ENCODE peak calls at places on chromosomes 13 and 19, in ten cellular contexts. V is heart right ventricle; Z is H1; Y is transverse colon; J is Caco-2; A is fibroblast of lung; O is OCI-LY7; X is adipocyte; D is pancreas; R is CD8-positive, alpha-beta memory T cell. W is an unnamed sample.

GRCh38 chr13:46015374-46015773 is 37.2 kb downstream of the ZC3H13 start:
- DNase-seq in J (no peak), V (no peak), R (no peak), Z (no peak), X (no peak), A (no peak), Y (no peak), D (no peak), O (no peak), W (no peak)

GRCh38 chr13:45674908-45675307 is 27.2 kb upstream of the CBY2 start:
- DNase-seq in O (no peak), Z (no peak), V (no peak), X (peak; percentile 60), A (peak; percentile 18), J (no peak), D (no peak), Y (no peak), R (no peak), W (peak; percentile 83)

GRCh38 chr19:56566904-56567273 is 379 bp upstream of the ZNF470 start:
- DNase-seq in D (no peak), Z (no peak), X (peak; percentile 59), Y (peak; percentile 47), R (no peak), O (no peak), A (peak; percentile 44), J (peak; percentile 51), V (peak; percentile 67), W (peak; percentile 66)

GRCh38 chr13:50801087-50801931 is 42.2 kb downstream of the DLEU7 start:
- DNase-seq in A (peak; percentile 83), J (peak; percentile 55), O (peak; percentile 90), X (peak; percentile 86), D (no peak), V (no peak), Z (peak; percentile 25), Y (peak; percentile 65), R (peak; percentile 29), W (peak; percentile 79)

GRCh38 chr19:46834984-46835383 is 15.7 kb downstream of the AP2S1 start:
- DNase-seq in V (no peak), Y (no peak), Z (no peak), D (no peak), R (no peak), A (no peak), O (no peak), X (no peak), J (no peak), W (no peak)

GRCh38 chr19:49567722-49568454 is 12.5 kb downstream of the NOSIP start:
- DNase-seq in Y (peak; percentile 57), Z (no peak), J (no peak), D (no peak), V (no peak), A (peak; percentile 57), X (peak; percentile 67), O (no peak), R (peak; percentile 57), W (peak; percentile 47)

GRCh38 chr19:10120538-10121198 is 969 bp upstream of the EIF3G start:
- DNase-seq in Y (no peak), X (peak; percentile 78), V (no peak), R (no peak), D (no peak), O (no peak), Z (no peak), A (peak; percentile 73), J (no peak), W (no peak)

GRCh38 chr13:28043224-28043623 is 54.7 kb upstream of the URAD start:
- DNase-seq in A (no peak), Z (no peak), J (no peak), X (no peak), V (no peak), Y (no peak), R (no peak), D (no peak), O (no peak), W (no peak)

GRCh38 chr19:44308011-44308410 is 3.2 kb upstream of the ZNF235 start:
- DNase-seq in R (no peak), D (no peak), X (no peak), Z (no peak), V (no peak), J (no peak), Y (no peak), A (no peak), O (no peak), W (no peak)

GRCh38 chr19:3175761-3176714 is 2.5 kb upstream of the S1PR4 start:
- DNase-seq in A (peak; percentile 39), V (no peak), Y (peak; percentile 87), X (peak; percentile 85), Z (no peak), O (no peak), J (no peak), R (peak; percentile 40), D (no peak), W (no peak)

GRCh38 chr13:87669379-87669978 is 1.7 kb upstream of the SLITRK5 start:
- DNase-seq in V (no peak), O (peak; percentile 87), A (peak; percentile 76), X (peak; percentile 15), D (no peak), Z (no peak), Y (no peak), J (no peak), R (no peak), W (peak; percentile 52)

GRCh38 chr13:95239293-95239692 is 62.0 kb downstream of the ABCC4 start:
- DNase-seq in Y (no peak), A (peak; percentile 75), R (no peak), Z (no peak), X (no peak), O (peak; percentile 68), J (no peak), V (no peak), D (no peak), W (no peak)

GRCh38 chr19:31546561-31546960 is 197.3 kb upstream of the TSHZ3 start:
- DNase-seq in R (no peak), Y (no peak), V (no peak), A (no peak), J (no peak), O (no peak), Z (no peak), X (no peak), D (no peak), W (no peak)

GRCh38 chr19:31232220-31232619 is 117.0 kb downstream of the TSHZ3 start:
- DNase-seq in J (no peak), Z (no peak), A (peak; percentile 39), R (no peak), O (no peak), X (no peak), D (no peak), V (no peak), Y (no peak), W (no peak)

GRCh38 chr13:35963982-35964665 is 167.1 kb downstream of the DCLK1 start:
- DNase-seq in Y (no peak), Z (no peak), O (no peak), D (no peak), A (peak; percentile 4), R (no peak), V (no peak), X (no peak), J (no peak), W (no peak)

GRCh38 chr19:14091885-14092462 is 1.4 kb upstream of the SAMD1 start:
- DNase-seq in D (no peak), Z (no peak), J (no peak), X (no peak), V (no peak), O (peak; percentile 63), A (no peak), R (peak; percentile 9), Y (no peak), W (no peak)

GRCh38 chr19:34975056-34975455 is 11.0 kb upstream of the ZNF792 start:
- DNase-seq in R (no peak), X (no peak), Y (peak; percentile 31), V (no peak), Z (no peak), J (no peak), A (no peak), D (no peak), O (no peak), W (no peak)

GRCh38 chr13:98423417-98423816 is 153.5 kb downstream of the STK24 start:
- DNase-seq in Y (no peak), R (no peak), V (no peak), D (no peak), A (no peak), Z (no peak), O (no peak), J (peak; percentile 3), X (no peak), W (no peak)
- H3K4me1 ChIP-seq in Y (no peaks in the 10 kb centered on the region), R (no peaks in the 10 kb centered on the region), V (peaks cover 6% of the 10 kb centered on the region), D (peaks cover 26% of the 10 kb centered on the region), A (no peaks in the 10 kb centered on the region), Z (no peaks in the 10 kb centered on the region), O (no peaks in the 10 kb centered on the region), J (no peaks in the 10 kb centered on the region), X (no peaks in the 10 kb centered on the region), W (no peaks in the 10 kb centered on the region)

GRCh38 chr13:97225533-97225932 is 3.4 kb downstream of the MBNL2 start:
- DNase-seq in R (no peak), Y (no peak), Z (no peak), D (no peak), X (no peak), J (no peak), A (no peak), O (peak; percentile 37), V (no peak), W (no peak)
- H3K4me3 ChIP-seq in R (peak overlapping the region; percentile 73), Y (peak overlapping the region; percentile 50), Z (no peak overlapping the region), D (peak overlapping the region; percentile 49), X (peak overlapping the region; percentile 97), J (no peak overlapping the region), A (peak overlapping the region; percentile 74), O (peak overlapping the region; percentile 89), V (peak overlapping the region; percentile 64), W (no peak overlapping the region)

DNA sequence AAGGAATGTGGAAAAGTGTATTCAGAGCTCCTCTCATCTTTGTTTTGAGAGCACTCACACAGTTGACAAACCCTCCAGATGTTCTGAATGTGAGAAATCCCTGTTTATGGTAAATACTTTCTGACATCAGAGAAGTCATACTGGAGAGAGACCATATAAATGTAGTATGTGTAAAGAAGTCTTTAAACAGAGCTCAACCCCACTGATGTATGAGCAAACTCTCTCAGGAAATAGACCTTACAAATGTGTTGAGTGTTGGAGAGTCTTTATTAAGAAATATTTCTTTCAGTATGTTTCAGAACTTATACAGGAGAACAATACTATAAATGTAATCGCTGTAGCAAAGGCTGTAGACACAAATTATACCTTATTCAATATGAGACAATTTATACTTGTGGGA is 15.7 kb upstream of the ZNF329 start:
- DNase-seq in X (no peak), R (no peak), V (no peak), D (no peak), J (no peak), Y (no peak), Z (no peak), A (no peak), O (no peak), W (no peak)
- H3K9me3 ChIP-seq in X (peaks cover 89% of the 10 kb centered on the region), R (peaks cover 28% of the 10 kb centered on the region), V (peaks cover 87% of the 10 kb centered on the region), D (no peaks in the 10 kb centered on the region), J (peaks cover 66% of the 10 kb centered on the region), Y (peaks cover 70% of the 10 kb centered on the region), Z (peaks cover 60% of the 10 kb centered on the region), A (no peaks in the 10 kb centered on the region), O (peaks cover 18% of the 10 kb centered on the region), W (peaks cover 6% of the 10 kb centered on the region)

DNA sequence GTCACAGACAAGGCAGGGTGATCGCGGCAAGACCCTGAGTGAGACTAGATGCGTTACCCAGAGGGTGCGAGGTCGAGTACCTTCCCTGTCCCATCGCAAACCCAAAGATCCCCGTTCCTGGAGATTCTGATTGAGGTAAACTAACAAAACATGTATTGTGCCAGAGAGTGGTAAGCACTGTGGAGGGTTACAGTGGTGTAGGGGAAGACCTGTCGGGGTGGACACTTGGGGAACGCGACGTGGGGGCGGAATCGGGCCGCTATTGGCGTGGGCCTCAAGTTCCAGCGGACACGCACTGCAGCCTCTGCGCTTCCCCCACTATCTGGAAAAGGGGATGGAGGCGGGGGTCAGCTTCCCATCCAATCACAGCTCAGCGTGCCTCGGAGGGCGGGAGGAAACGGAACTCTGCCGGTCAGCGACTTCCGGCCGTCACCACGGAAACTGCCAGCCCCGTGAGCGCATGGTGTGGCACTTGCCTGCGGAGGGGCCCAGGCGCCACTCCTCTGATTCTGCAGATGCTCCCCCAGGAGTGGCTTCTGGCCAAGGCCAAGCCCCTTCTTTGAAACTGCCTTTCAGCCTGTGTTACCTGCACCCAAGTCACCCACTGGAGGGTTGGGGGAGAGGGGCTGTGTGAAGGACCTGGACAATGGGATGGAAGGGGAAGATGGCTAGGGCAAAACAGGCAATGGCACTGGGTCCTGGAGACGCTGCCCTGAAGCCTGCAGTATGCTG is 1.0 kb upstream of the UBE2M start:
- DNase-seq in R (no peak), Y (peak; percentile 92), V (peak; percentile 90), A (peak; percentile 92), D (peak; percentile 95), Z (no peak), J (peak; percentile 95), O (peak; percentile 93), X (peak; percentile 94), W (peak; percentile 86)
- H3K4me1 ChIP-seq in R (peaks cover 61% of the 10 kb centered on the region), Y (peaks cover 44% of the 10 kb centered on the region), V (peaks cover 48% of the 10 kb centered on the region), A (peaks cover 12% of the 10 kb centered on the region), D (peaks cover 37% of the 10 kb centered on the region), Z (peaks cover 18% of the 10 kb centered on the region), J (peaks cover 12% of the 10 kb centered on the region), O (peaks cover 44% of the 10 kb centered on the region), X (peaks cover 50% of the 10 kb centered on the region), W (peaks cover 10% of the 10 kb centered on the region)